ENCODE peak calls at places on chromosomes 16 and 17, in six cellular contexts. U is body of pancreas; T is breast epithelium; W is SK-N-SH; I is vagina; D is CD8-positive, alpha-beta T cell. C is an unnamed sample. For H3K4me1, the result is how much of the 10 kb centered on the place peaks cover.

GRCh38 chr16:27408012-27408601 is 6.1 kb downstream of the IL21R start:
- DNase-seq in I (no peak), T (no peak), W (no peak), D (no peak), U (no peak), C (no peak)

GRCh38 chr17:58517378-58517927 is 3.0 kb upstream of the MTMR4 start:
- DNase-seq in U (peak), I (no peak), D (no peak), T (no peak), W (no peak), C (no peak)

GRCh38 chr16:72985148-72985882 is 62.6 kb downstream of the ZFHX3 start:
- DNase-seq in T (no peak), D (no peak), W (no peak), U (peak), I (no peak), C (peak)

GRCh38 chr17:14942511-14943185 is 322.5 kb downstream of the PMP22 start:
- DNase-seq in W (no peak), U (no peak), T (no peak), I (no peak), D (no peak), C (no peak)

GRCh38 chr17:81939881-81940385 is 2.8 kb upstream of the PYCR1 start:
- DNase-seq in W (no peak), I (no peak), D (no peak), U (no peak), T (no peak), C (no peak)

GRCh38 chr16:49748322-49748721 is 107.6 kb downstream of the ZNF423 start:
- DNase-seq in U (peak), D (no peak), I (no peak), W (no peak), T (no peak), C (no peak)

GRCh38 chr17:67139784-67140665 is 95.7 kb downstream of the CACNG1 start:
- DNase-seq in D (no peak), I (no peak), W (no peak), T (no peak), U (peak), C (peak)

GRCh38 chr16:80723091-80723490 is 81.3 kb downstream of the CDYL2 start:
- DNase-seq in I (no peak), U (no peak), T (no peak), D (no peak), W (no peak), C (no peak)

GRCh38 chr16:58755989-58756649 is 22.0 kb upstream of the GOT2 start:
- DNase-seq in I (no peak), T (peak), W (peak), D (peak), U (peak), C (peak)

GRCh38 chr16:9280067-9280466 is 188.6 kb downstream of the HAPSTR1 start:
- DNase-seq in I (no peak), D (no peak), U (no peak), W (no peak), T (no peak), C (no peak)

GRCh38 chr17:45235071-45236001 is 13.7 kb downstream of the FMNL1 start:
- DNase-seq in W (peak), D (peak), I (no peak), U (peak), T (peak), C (peak)

GRCh38 chr16:89026121-89026612 is 49.2 kb upstream of the CBFA2T3 start:
- DNase-seq in I (no peak), D (no peak), U (no peak), T (no peak), W (no peak), C (no peak)

GRCh38 chr17:29615048-29615385 is 7.7 kb downstream of the CORO6 start:
- DNase-seq in D (peak), U (peak), W (peak), T (no peak), I (no peak), C (no peak)

GRCh38 chr17:29929006-29929543 is 953 bp downstream of the SSH2 start:
- DNase-seq in I (no peak), W (peak), U (peak), D (no peak), T (no peak), C (peak)

GRCh38 chr17:79082311-79083190 is 7.9 kb downstream of the ENGASE start:
- DNase-seq in W (peak), T (no peak), I (no peak), D (no peak), U (peak), C (peak)

GRCh38 chr17:6249747-6250146 is 179.6 kb downstream of the WSCD1 start:
- DNase-seq in W (no peak), D (no peak), T (no peak), I (no peak), U (no peak), C (no peak)

GRCh38 chr16:30369091-30369937 is 980 bp downstream of the TBC1D10B start:
- DNase-seq in U (peak), W (no peak), D (no peak), T (no peak), I (no peak), C (peak)

GRCh38 chr16:31528726-31529397 is 1.2 kb downstream of the AHSP start:
- DNase-seq in D (no peak), U (no peak), W (no peak), I (no peak), T (no peak), C (peak)

GRCh38 chr16:2033057-2033911 is 6.6 kb downstream of the NHERF2 start:
- DNase-seq in T (no peak), I (no peak), W (peak), D (no peak), U (peak), C (peak)

GRCh38 chr17:81428521-81428920 is 33.3 kb downstream of the BAHCC1 start:
- DNase-seq in D (no peak), I (no peak), U (no peak), W (no peak), T (no peak), C (no peak)

GRCh38 chr16:57260294-57260929 is 15.4 kb downstream of the ARL2BP start:
- DNase-seq in T (peak), U (no peak), I (no peak), W (no peak), D (no peak), C (peak)

GRCh38 chr16:75097941-75098897 is 18.4 kb downstream of the LDHD start:
- DNase-seq in T (no peak), I (peak), U (no peak), W (no peak), D (peak), C (no peak)

DNA sequence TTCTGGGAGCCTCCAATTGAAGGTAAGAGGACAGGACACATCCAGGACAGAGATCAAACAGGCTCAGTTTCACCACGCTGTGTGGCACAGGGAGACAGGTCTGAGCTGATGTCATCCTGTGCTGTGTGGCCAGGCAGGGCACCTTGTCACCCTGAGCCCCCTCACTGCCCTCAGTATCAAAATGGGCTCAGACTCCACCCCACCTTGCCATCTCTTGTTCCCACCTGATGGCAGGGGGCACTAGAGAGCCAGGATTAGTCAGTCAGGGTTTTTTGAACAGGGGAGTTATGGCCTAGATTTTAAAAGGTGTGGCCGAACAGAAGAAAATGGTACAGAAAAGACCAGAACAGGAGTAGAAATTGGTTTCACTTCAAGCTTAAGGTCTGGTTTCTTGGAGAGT is 2.6 kb downstream of the KAT2A start:
- DNase-seq in I (no peak), T (no peak), W (peak), U (peak), D (no peak), C (peak)
- TF ChIP-seq CTCF in I (no peak), T (no peak), W (peak), U (peak), D (no peak), C (peak)

GRCh38 chr17:50781167-50781566 is 13.8 kb upstream of the ANKRD40CL start:
- DNase-seq in W (no peak), U (no peak), I (no peak), D (no peak), T (no peak), C (no peak)
- H3K27ac ChIP-seq in W (no peak), U (no peak), I (no peak), D (no peak), T (no peak), C (no peak)

DNA sequence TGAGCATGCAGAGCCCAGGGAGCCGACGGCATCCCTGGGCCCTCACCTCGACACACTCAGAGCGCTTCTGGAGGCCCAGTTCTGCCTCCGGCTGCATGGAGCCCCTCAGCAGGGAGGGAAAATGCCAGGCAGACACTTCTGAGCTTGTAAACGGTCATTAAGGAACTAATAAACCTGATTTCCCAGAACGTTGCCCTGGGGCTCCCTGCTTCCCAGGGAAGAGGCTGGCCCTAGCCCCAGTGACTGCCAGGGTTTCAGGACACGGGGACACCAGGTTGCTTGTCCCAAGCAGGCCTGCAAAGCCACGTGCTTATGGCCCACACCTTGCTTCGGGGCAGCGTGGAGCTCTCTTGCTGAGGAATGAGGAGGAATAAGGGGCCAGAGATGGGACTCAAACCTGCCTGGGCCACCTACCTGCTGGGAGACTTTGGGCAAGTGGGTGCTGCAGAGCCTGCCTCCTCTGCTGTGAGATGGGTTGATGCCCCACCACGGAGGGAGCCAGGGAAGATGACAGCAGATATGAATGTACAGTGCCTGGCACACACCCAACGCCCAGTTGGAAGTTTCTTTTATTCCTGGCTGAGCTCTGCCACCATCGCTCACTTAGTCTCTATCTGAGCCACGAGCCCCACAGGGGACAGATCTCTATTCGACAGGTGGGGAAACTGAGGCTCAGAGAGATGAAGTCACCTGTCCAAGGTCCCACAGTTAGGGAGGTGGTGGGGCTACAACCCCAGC is 5.4 kb downstream of the RHBDF2 start:
- DNase-seq in W (no peak), T (no peak), I (no peak), D (no peak), U (no peak), C (no peak)
- H3K4me1 ChIP-seq in W (half or more), T (under half), I (half or more), D (half or more), U (half or more), C (under half)

GRCh38 chr16:19555938-19556778 is 655 bp downstream of the VPS35L start:
- DNase-seq in U (no peak), D (no peak), W (peak), T (no peak), I (no peak), C (peak)
- TF ChIP-seq CTCF in U (no peak), D (no peak), W (peak), T (no peak), I (no peak), C (peak)

GRCh38 chr17:76640550-76641380 is 2.8 kb downstream of the ST6GALNAC1 start:
- DNase-seq in I (no peak), W (no peak), U (no peak), T (no peak), D (no peak), C (peak)
- H3K27ac ChIP-seq in I (no peak), W (no peak), U (no peak), T (no peak), D (no peak), C (peak)

GRCh38 chr16:12972246-12972645 is 70.8 kb downstream of the SHISA9 start:
- DNase-seq in T (no peak), U (no peak), I (no peak), W (no peak), D (no peak), C (no peak)

GRCh38 chr16:12976491-12976890 is 75.1 kb downstream of the SHISA9 start:
- DNase-seq in W (no peak), T (no peak), I (no peak), D (no peak), U (no peak), C (no peak)

GRCh38 chr16:12975766-12976165 is 74.4 kb downstream of the SHISA9 start:
- DNase-seq in U (no peak), I (no peak), D (no peak), W (no peak), T (no peak), C (no peak)

GRCh38 chr16:12976936-12977335 is 75.5 kb downstream of the SHISA9 start:
- DNase-seq in U (no peak), D (no peak), W (no peak), T (no peak), I (no peak), C (no peak)

GRCh38 chr16:12971216-12971615 is 69.8 kb downstream of the SHISA9 start:
- DNase-seq in D (no peak), W (peak), U (no peak), I (no peak), T (no peak), C (no peak)
- H3K4me1 ChIP-seq in D (under half), W (under half), U (under half), I (under half), T (under half), C (under half)

GRCh38 chr16:592518-593306 is 2.8 kb downstream of the RAB40C start:
- DNase-seq in U (peak), T (no peak), W (no peak), I (no peak), D (no peak), C (no peak)
- TF ChIP-seq CTCF in U (no peak), T (no peak), W (no peak), I (no peak), D (no peak), C (no peak)

DNA sequence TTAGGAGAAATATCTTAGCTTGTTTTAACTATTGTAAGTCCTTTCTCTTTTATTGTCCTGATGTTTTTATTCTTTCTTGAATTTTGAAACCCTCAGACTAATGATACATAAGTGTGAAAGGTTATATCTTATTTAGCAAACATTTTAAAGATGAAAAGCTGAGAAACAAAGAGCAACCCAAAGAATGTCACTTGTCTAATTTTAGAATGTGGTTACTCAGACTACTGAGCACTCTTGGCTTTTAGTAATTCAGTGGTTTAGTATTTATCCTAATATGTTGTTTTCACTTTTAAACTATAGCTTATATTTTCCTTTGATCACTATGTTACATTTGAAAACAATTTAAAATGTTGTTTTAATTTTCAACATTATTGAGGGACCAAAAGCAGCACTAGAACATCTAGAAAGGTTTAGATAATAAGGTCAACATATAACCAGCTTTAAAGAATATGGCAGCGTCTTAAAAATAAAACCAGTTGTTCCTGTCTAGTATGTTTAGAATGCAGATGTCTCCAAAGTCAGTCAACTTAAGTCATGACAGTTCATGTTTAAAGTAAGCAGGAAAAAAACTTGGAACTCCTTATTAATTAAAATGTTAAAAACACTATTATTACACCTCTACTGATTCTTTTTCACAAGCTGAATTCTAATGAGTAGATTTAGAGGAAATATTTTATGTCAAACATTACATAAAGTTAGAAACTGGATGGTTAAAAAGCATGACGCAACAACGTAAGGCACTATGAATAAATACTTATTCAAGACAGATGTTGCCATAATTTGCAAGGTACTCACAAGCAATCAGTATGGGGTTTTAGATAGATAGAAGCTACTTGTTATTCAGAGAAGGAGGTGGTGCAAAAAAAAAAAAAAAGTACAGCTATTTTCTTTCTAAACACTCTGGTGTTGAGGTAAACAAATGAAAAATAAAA is 2.4 kb downstream of the MBTD1 start:
- DNase-seq in W (no peak), D (no peak), T (no peak), U (no peak), I (no peak), C (no peak)
- H3K27ac ChIP-seq in W (peak), D (no peak), T (no peak), U (no peak), I (no peak), C (peak)

GRCh38 chr16:11914759-11915643 is 755 bp downstream of the GSPT1 start:
- DNase-seq in T (no peak), D (peak), I (no peak), W (peak), U (peak), C (peak)
- H3K4me1 ChIP-seq in T (under half), D (under half), I (half or more), W (under half), U (half or more), C (under half)

GRCh38 chr17:77427471-77427991 is 286.8 kb downstream of the SEC14L1 start:
- DNase-seq in I (no peak), U (peak), D (no peak), T (no peak), W (peak), C (no peak)
- TF ChIP-seq CTCF in I (no peak), U (no peak), D (no peak), T (no peak), W (no peak), C (no peak)

C was measured in cardiac muscle cell.